ENCODE peak calls at places on chromosomes 11 and 22, in four cellular contexts. One of them, this sample, is unnamed.
A peak's percentile ranks its signal among the peaks of the same experiment; 100 is the strongest.

GRCh38 chr11:64718084-64718779 is 4.8 kb downstream of the NRXN2 start:
- DNase-seq in cardiac muscle cell: no peak
- DNase-seq in NCI-H1105 treated with DMSO at 0.1 percent for 48 hours: no peak
- DNase-seq in stimulated activated CD4-positive, alpha-beta T cell treated with anti-CD3 and anti-CD28 coated beads, Interleukin-4, amount 100 ng/mL, for 48 hours: no peak
- DNase-seq in this sample: no peak

GRCh38 chr22:45163417-45164216 is at the start of gene NUP50:
- DNase-seq in stimulated activated CD4-positive, alpha-beta T cell treated with anti-CD3 and anti-CD28 coated beads, Interleukin-4, amount 100 ng/mL, for 48 hours: peak; percentile 91
- DNase-seq in NCI-H1105 treated with DMSO at 0.1 percent for 48 hours: peak; percentile 95
- DNase-seq in cardiac muscle cell: peak; percentile 97
- DNase-seq in this sample: peak; percentile 98

GRCh38 chr11:74299000-74299399 is 12.4 kb downstream of the P4HA3 start:
- DNase-seq in stimulated activated CD4-positive, alpha-beta T cell treated with anti-CD3 and anti-CD28 coated beads, Interleukin-4, amount 100 ng/mL, for 48 hours: no peak
- DNase-seq in NCI-H1105 treated with DMSO at 0.1 percent for 48 hours: no peak
- DNase-seq in cardiac muscle cell: no peak
- DNase-seq in this sample: no peak

GRCh38 chr11:59208956-59209355 is 3.8 kb downstream of the MPEG1 start:
- DNase-seq in cardiac muscle cell: no peak
- DNase-seq in stimulated activated CD4-positive, alpha-beta T cell treated with anti-CD3 and anti-CD28 coated beads, Interleukin-4, amount 100 ng/mL, for 48 hours: no peak
- DNase-seq in NCI-H1105 treated with DMSO at 0.1 percent for 48 hours: no peak
- DNase-seq in this sample: peak; percentile 30

GRCh38 chr22:34847072-34847471 is 218.9 kb upstream of the ISX start:
- DNase-seq in cardiac muscle cell: no peak
- DNase-seq in stimulated activated CD4-positive, alpha-beta T cell treated with anti-CD3 and anti-CD28 coated beads, Interleukin-4, amount 100 ng/mL, for 48 hours: no peak
- DNase-seq in NCI-H1105 treated with DMSO at 0.1 percent for 48 hours: no peak
- DNase-seq in this sample: no peak

GRCh38 chr11:27353593-27354358 is 9.2 kb downstream of the CCDC34 start:
- DNase-seq in stimulated activated CD4-positive, alpha-beta T cell treated with anti-CD3 and anti-CD28 coated beads, Interleukin-4, amount 100 ng/mL, for 48 hours: no peak
- DNase-seq in cardiac muscle cell: no peak
- DNase-seq in NCI-H1105 treated with DMSO at 0.1 percent for 48 hours: no peak
- DNase-seq in this sample: no peak

GRCh38 chr11:2537896-2538855 is 93.4 kb downstream of the KCNQ1 start:
- DNase-seq in stimulated activated CD4-positive, alpha-beta T cell treated with anti-CD3 and anti-CD28 coated beads, Interleukin-4, amount 100 ng/mL, for 48 hours: no peak
- DNase-seq in NCI-H1105 treated with DMSO at 0.1 percent for 48 hours: no peak
- DNase-seq in cardiac muscle cell: no peak
- DNase-seq in this sample: no peak

GRCh38 chr11:103947566-103947919 is 88.9 kb upstream of the DDI1 start:
- DNase-seq in stimulated activated CD4-positive, alpha-beta T cell treated with anti-CD3 and anti-CD28 coated beads, Interleukin-4, amount 100 ng/mL, for 48 hours: no peak
- DNase-seq in NCI-H1105 treated with DMSO at 0.1 percent for 48 hours: no peak
- DNase-seq in cardiac muscle cell: no peak
- DNase-seq in this sample: no peak

GRCh38 chr11:13030857-13031256 is 21.7 kb downstream of the RASSF10 start:
- DNase-seq in NCI-H1105 treated with DMSO at 0.1 percent for 48 hours: no peak
- DNase-seq in cardiac muscle cell: peak; percentile 36
- DNase-seq in stimulated activated CD4-positive, alpha-beta T cell treated with anti-CD3 and anti-CD28 coated beads, Interleukin-4, amount 100 ng/mL, for 48 hours: no peak
- DNase-seq in this sample: no peak

GRCh38 chr11:43686207-43686606 is 5.7 kb downstream of the HSD17B12 start:
- DNase-seq in NCI-H1105 treated with DMSO at 0.1 percent for 48 hours: no peak
- DNase-seq in cardiac muscle cell: no peak
- DNase-seq in stimulated activated CD4-positive, alpha-beta T cell treated with anti-CD3 and anti-CD28 coated beads, Interleukin-4, amount 100 ng/mL, for 48 hours: no peak
- DNase-seq in this sample: no peak

GRCh38 chr11:85590848-85591483 is 36.2 kb downstream of the DLG2 start:
- DNase-seq in stimulated activated CD4-positive, alpha-beta T cell treated with anti-CD3 and anti-CD28 coated beads, Interleukin-4, amount 100 ng/mL, for 48 hours: no peak
- DNase-seq in cardiac muscle cell: peak; percentile 43
- DNase-seq in NCI-H1105 treated with DMSO at 0.1 percent for 48 hours: peak; percentile 40
- DNase-seq in this sample: no peak

GRCh38 chr22:31615940-31616314 is 46.1 kb downstream of the PISD start:
- DNase-seq in NCI-H1105 treated with DMSO at 0.1 percent for 48 hours: no peak
- DNase-seq in cardiac muscle cell: no peak
- DNase-seq in stimulated activated CD4-positive, alpha-beta T cell treated with anti-CD3 and anti-CD28 coated beads, Interleukin-4, amount 100 ng/mL, for 48 hours: no peak
- DNase-seq in this sample: peak; percentile 8

GRCh38 chr11:84136926-84137325 is 850.8 kb upstream of the CCDC90B start:
- DNase-seq in stimulated activated CD4-positive, alpha-beta T cell treated with anti-CD3 and anti-CD28 coated beads, Interleukin-4, amount 100 ng/mL, for 48 hours: no peak
- DNase-seq in cardiac muscle cell: no peak
- DNase-seq in NCI-H1105 treated with DMSO at 0.1 percent for 48 hours: no peak
- DNase-seq in this sample: no peak

GRCh38 chr11:127531167-127531566 is 530.6 kb upstream of the KIRREL3 start:
- DNase-seq in cardiac muscle cell: peak; percentile 4
- DNase-seq in stimulated activated CD4-positive, alpha-beta T cell treated with anti-CD3 and anti-CD28 coated beads, Interleukin-4, amount 100 ng/mL, for 48 hours: no peak
- DNase-seq in NCI-H1105 treated with DMSO at 0.1 percent for 48 hours: no peak
- DNase-seq in this sample: no peak

GRCh38 chr22:18983120-18983651 is 47.1 kb upstream of the PRODH start:
- DNase-seq in stimulated activated CD4-positive, alpha-beta T cell treated with anti-CD3 and anti-CD28 coated beads, Interleukin-4, amount 100 ng/mL, for 48 hours: no peak
- DNase-seq in cardiac muscle cell: no peak
- DNase-seq in NCI-H1105 treated with DMSO at 0.1 percent for 48 hours: no peak
- DNase-seq in this sample: no peak

GRCh38 chr11:103067118-103067517 is 24.8 kb downstream of the DCUN1D5 start:
- DNase-seq in NCI-H1105 treated with DMSO at 0.1 percent for 48 hours: no peak
- DNase-seq in cardiac muscle cell: no peak
- DNase-seq in stimulated activated CD4-positive, alpha-beta T cell treated with anti-CD3 and anti-CD28 coated beads, Interleukin-4, amount 100 ng/mL, for 48 hours: no peak
- DNase-seq in this sample: no peak

GRCh38 chr22:41491379-41492100 is 22.6 kb downstream of the ACO2 start:
- DNase-seq in stimulated activated CD4-positive, alpha-beta T cell treated with anti-CD3 and anti-CD28 coated beads, Interleukin-4, amount 100 ng/mL, for 48 hours: no peak
- DNase-seq in NCI-H1105 treated with DMSO at 0.1 percent for 48 hours: no peak
- DNase-seq in cardiac muscle cell: no peak
- DNase-seq in this sample: no peak

GRCh38 chr11:62554377-62554776 is 7.8 kb upstream of the AHNAK start:
- DNase-seq in cardiac muscle cell: no peak
- DNase-seq in NCI-H1105 treated with DMSO at 0.1 percent for 48 hours: no peak
- DNase-seq in stimulated activated CD4-positive, alpha-beta T cell treated with anti-CD3 and anti-CD28 coated beads, Interleukin-4, amount 100 ng/mL, for 48 hours: no peak
- DNase-seq in this sample: no peak

GRCh38 chr11:28679795-28680194 is 571.6 kb downstream of the METTL15 start:
- DNase-seq in cardiac muscle cell: no peak
- DNase-seq in stimulated activated CD4-positive, alpha-beta T cell treated with anti-CD3 and anti-CD28 coated beads, Interleukin-4, amount 100 ng/mL, for 48 hours: no peak
- DNase-seq in NCI-H1105 treated with DMSO at 0.1 percent for 48 hours: no peak
- DNase-seq in this sample: no peak

GRCh38 chr11:79182794-79183193 is 258.0 kb downstream of the TENM4 start:
- DNase-seq in NCI-H1105 treated with DMSO at 0.1 percent for 48 hours: no peak
- DNase-seq in stimulated activated CD4-positive, alpha-beta T cell treated with anti-CD3 and anti-CD28 coated beads, Interleukin-4, amount 100 ng/mL, for 48 hours: no peak
- DNase-seq in cardiac muscle cell: no peak
- DNase-seq in this sample: no peak

GRCh38 chr11:58222730-58223129 is 6.0 kb downstream of the OR10Q1 start:
- DNase-seq in stimulated activated CD4-positive, alpha-beta T cell treated with anti-CD3 and anti-CD28 coated beads, Interleukin-4, amount 100 ng/mL, for 48 hours: no peak
- DNase-seq in NCI-H1105 treated with DMSO at 0.1 percent for 48 hours: no peak
- DNase-seq in cardiac muscle cell: no peak
- DNase-seq in this sample: no peak

GRCh38 chr11:9362393-9362863 is 22.0 kb upstream of the IPO7 start:
- DNase-seq in stimulated activated CD4-positive, alpha-beta T cell treated with anti-CD3 and anti-CD28 coated beads, Interleukin-4, amount 100 ng/mL, for 48 hours: no peak
- DNase-seq in NCI-H1105 treated with DMSO at 0.1 percent for 48 hours: no peak
- DNase-seq in cardiac muscle cell: peak; percentile 81
- DNase-seq in this sample: peak; percentile 45

GRCh38 chr11:134643115-134643514 is 231.1 kb upstream of the B3GAT1 start:
- DNase-seq in stimulated activated CD4-positive, alpha-beta T cell treated with anti-CD3 and anti-CD28 coated beads, Interleukin-4, amount 100 ng/mL, for 48 hours: no peak
- DNase-seq in NCI-H1105 treated with DMSO at 0.1 percent for 48 hours: no peak
- DNase-seq in cardiac muscle cell: no peak
- DNase-seq in this sample: no peak

GRCh38 chr11:134592391-134592990 is 180.4 kb upstream of the B3GAT1 start:
- DNase-seq in cardiac muscle cell: peak; percentile 82
- DNase-seq in NCI-H1105 treated with DMSO at 0.1 percent for 48 hours: peak; percentile 26
- DNase-seq in stimulated activated CD4-positive, alpha-beta T cell treated with anti-CD3 and anti-CD28 coated beads, Interleukin-4, amount 100 ng/mL, for 48 hours: peak; percentile 64
- DNase-seq in this sample: peak; percentile 84

GRCh38 chr22:27754247-27754887 is 47.2 kb downstream of the MN1 start:
- DNase-seq in stimulated activated CD4-positive, alpha-beta T cell treated with anti-CD3 and anti-CD28 coated beads, Interleukin-4, amount 100 ng/mL, for 48 hours: no peak
- DNase-seq in cardiac muscle cell: no peak
- DNase-seq in NCI-H1105 treated with DMSO at 0.1 percent for 48 hours: peak; percentile 82
- DNase-seq in this sample: no peak